ENCODE peak calls at places on chromosome 2, in eight cellular contexts. One of them, this sample, is unnamed.

GRCh38 chr2:185181901-185182300 is 556.7 kb upstream of the FSIP2 start:
- DNase-seq in neuronal stem cell: no peak
- DNase-seq in stimulated activated CD8-positive, alpha-beta memory T cell treated with anti-CD3 and anti-CD28 coated beads, Interleukin-12 subunit alpha, Interleukin-12 subunit beta, amount 100 ng/mL, for 1 hour: no peak
- DNase-seq in activated T-cell treated with anti-CD3 and anti-CD28 coated beads, Interleukin-2, amount 50 U/mL, for 72 hours: no peak
- DNase-seq in HT1080: peak
- DNase-seq in HCEC 1CT: peak
- DNase-seq in heart right ventricle: no peak
- DNase-seq in HCT116: no peak
- DNase-seq in this sample: no peak

GRCh38 chr2:64400103-64400728 is 53.7 kb upstream of the LGALSL start:
- DNase-seq in neuronal stem cell: no peak
- DNase-seq in stimulated activated CD8-positive, alpha-beta memory T cell treated with anti-CD3 and anti-CD28 coated beads, Interleukin-12 subunit alpha, Interleukin-12 subunit beta, amount 100 ng/mL, for 1 hour: no peak
- DNase-seq in activated T-cell treated with anti-CD3 and anti-CD28 coated beads, Interleukin-2, amount 50 U/mL, for 72 hours: no peak
- DNase-seq in HT1080: peak
- DNase-seq in HCEC 1CT: peak
- DNase-seq in heart right ventricle: no peak
- DNase-seq in HCT116: no peak
- DNase-seq in this sample: no peak

GRCh38 chr2:111705206-111705605 is 178.8 kb downstream of the ANAPC1 start:
- DNase-seq in neuronal stem cell: no peak
- DNase-seq in stimulated activated CD8-positive, alpha-beta memory T cell treated with anti-CD3 and anti-CD28 coated beads, Interleukin-12 subunit alpha, Interleukin-12 subunit beta, amount 100 ng/mL, for 1 hour: no peak
- DNase-seq in activated T-cell treated with anti-CD3 and anti-CD28 coated beads, Interleukin-2, amount 50 U/mL, for 72 hours: no peak
- DNase-seq in HT1080: no peak
- DNase-seq in HCEC 1CT: no peak
- DNase-seq in heart right ventricle: no peak
- DNase-seq in HCT116: no peak
- DNase-seq in this sample: no peak

GRCh38 chr2:172560721-172561120 is 4.8 kb downstream of the PDK1 start:
- DNase-seq in neuronal stem cell: no peak
- DNase-seq in stimulated activated CD8-positive, alpha-beta memory T cell treated with anti-CD3 and anti-CD28 coated beads, Interleukin-12 subunit alpha, Interleukin-12 subunit beta, amount 100 ng/mL, for 1 hour: no peak
- DNase-seq in activated T-cell treated with anti-CD3 and anti-CD28 coated beads, Interleukin-2, amount 50 U/mL, for 72 hours: no peak
- DNase-seq in HT1080: no peak
- DNase-seq in HCEC 1CT: no peak
- DNase-seq in heart right ventricle: no peak
- DNase-seq in HCT116: no peak
- DNase-seq in this sample: no peak

GRCh38 chr2:224887159-224887558 is 155.1 kb downstream of the DOCK10 start:
- DNase-seq in neuronal stem cell: no peak
- DNase-seq in stimulated activated CD8-positive, alpha-beta memory T cell treated with anti-CD3 and anti-CD28 coated beads, Interleukin-12 subunit alpha, Interleukin-12 subunit beta, amount 100 ng/mL, for 1 hour: no peak
- DNase-seq in activated T-cell treated with anti-CD3 and anti-CD28 coated beads, Interleukin-2, amount 50 U/mL, for 72 hours: peak
- DNase-seq in HT1080: peak
- DNase-seq in HCEC 1CT: no peak
- DNase-seq in heart right ventricle: no peak
- DNase-seq in HCT116: no peak
- DNase-seq in this sample: no peak

GRCh38 chr2:28673338-28673737 is 78.3 kb upstream of the PPP1CB start:
- DNase-seq in neuronal stem cell: no peak
- DNase-seq in stimulated activated CD8-positive, alpha-beta memory T cell treated with anti-CD3 and anti-CD28 coated beads, Interleukin-12 subunit alpha, Interleukin-12 subunit beta, amount 100 ng/mL, for 1 hour: no peak
- DNase-seq in activated T-cell treated with anti-CD3 and anti-CD28 coated beads, Interleukin-2, amount 50 U/mL, for 72 hours: no peak
- DNase-seq in HT1080: no peak
- DNase-seq in HCEC 1CT: no peak
- DNase-seq in heart right ventricle: no peak
- DNase-seq in HCT116: no peak
- DNase-seq in this sample: no peak

GRCh38 chr2:47771211-47771610 is 11.7 kb upstream of the MSH6 start:
- DNase-seq in neuronal stem cell: no peak
- DNase-seq in stimulated activated CD8-positive, alpha-beta memory T cell treated with anti-CD3 and anti-CD28 coated beads, Interleukin-12 subunit alpha, Interleukin-12 subunit beta, amount 100 ng/mL, for 1 hour: no peak
- DNase-seq in activated T-cell treated with anti-CD3 and anti-CD28 coated beads, Interleukin-2, amount 50 U/mL, for 72 hours: no peak
- DNase-seq in HT1080: peak
- DNase-seq in HCEC 1CT: peak
- DNase-seq in heart right ventricle: no peak
- DNase-seq in HCT116: peak
- DNase-seq in this sample: peak

GRCh38 chr2:5482929-5483331 is 209.3 kb upstream of the SOX11 start:
- DNase-seq in neuronal stem cell: no peak
- DNase-seq in stimulated activated CD8-positive, alpha-beta memory T cell treated with anti-CD3 and anti-CD28 coated beads, Interleukin-12 subunit alpha, Interleukin-12 subunit beta, amount 100 ng/mL, for 1 hour: no peak
- DNase-seq in activated T-cell treated with anti-CD3 and anti-CD28 coated beads, Interleukin-2, amount 50 U/mL, for 72 hours: no peak
- DNase-seq in HT1080: peak
- DNase-seq in HCEC 1CT: no peak
- DNase-seq in heart right ventricle: peak
- DNase-seq in HCT116: no peak
- DNase-seq in this sample: no peak

This sample was measured in pancreas.